ENCODE peak calls at places on chromosomes 2 and 18, in six cellular contexts. P, M, T, N, B and W are unnamed samples.

GRCh38 chr2:23803275-23803964 is 123.5 kb downstream of the ATAD2B start:
- DNase-seq in P (no peak), B (no peak), T (no peak), M (peak; percentile 9), N (peak; percentile 16), W (no peak)

GRCh38 chr18:44887227-44887631 is 206.5 kb downstream of the SETBP1 start:
- DNase-seq in B (no peak), M (peak; percentile 82), N (no peak), T (no peak), P (no peak), W (no peak)

GRCh38 chr2:205975082-205975949 is 110.7 kb downstream of the INO80D start:
- DNase-seq in N (no peak), T (no peak), P (no peak), M (no peak), B (no peak), W (no peak)

GRCh38 chr18:69494841-69495240 is 94.2 kb downstream of the DOK6 start:
- DNase-seq in N (no peak), B (no peak), P (no peak), M (no peak), T (no peak), W (no peak)

GRCh38 chr2:120818441-120818920 is 82.8 kb downstream of the GLI2 start:
- DNase-seq in P (peak; percentile 47), T (no peak), B (peak; percentile 46), N (peak; percentile 72), M (peak; percentile 76), W (peak; percentile 78)

GRCh38 chr2:159879061-159879604 is 81.1 kb upstream of the CD302 start:
- DNase-seq in B (no peak), M (no peak), N (no peak), T (no peak), P (no peak), W (no peak)

GRCh38 chr2:143514413-143514812 is 385.2 kb downstream of the ARHGAP15 start:
- DNase-seq in N (no peak), P (no peak), T (no peak), B (no peak), M (no peak), W (no peak)

GRCh38 chr2:10534514-10535250 is 86.6 kb upstream of the ODC1 start:
- DNase-seq in T (no peak), B (no peak), M (peak; percentile 37), P (no peak), N (no peak), W (no peak)

GRCh38 chr2:240620149-240620731 is 5.0 kb upstream of the GPR35 start:
- DNase-seq in N (no peak), B (peak; percentile 7), P (no peak), T (peak; percentile 12), M (no peak), W (peak; percentile 40)

GRCh38 chr2:216860738-216861137 is 874 bp upstream of the TNP1 start:
- DNase-seq in N (no peak), M (peak; percentile 7), T (no peak), P (no peak), B (no peak), W (no peak)

GRCh38 chr2:150716186-150716585 is 228.7 kb upstream of the RND3 start:
- DNase-seq in M (no peak), T (no peak), B (no peak), P (no peak), N (no peak), W (no peak)

GRCh38 chr18:70292628-70293027 is 3.8 kb downstream of the SOCS6 start:
- DNase-seq in P (no peak), T (no peak), N (no peak), B (no peak), M (no peak), W (no peak)

GRCh38 chr18:34493566-34494358 is 216.3 kb upstream of the DTNA start:
- DNase-seq in T (peak; percentile 31), M (peak; percentile 53), P (peak; percentile 37), N (no peak), B (peak; percentile 49), W (peak; percentile 62)

GRCh38 chr2:165462433-165462832 is 7.1 kb upstream of the CSRNP3 start:
- DNase-seq in P (no peak), T (no peak), B (no peak), N (no peak), M (no peak), W (no peak)

GRCh38 chr2:19369341-19369955 is 11.0 kb upstream of the OSR1 start:
- DNase-seq in P (no peak), M (no peak), B (no peak), T (no peak), N (no peak), W (no peak)

GRCh38 chr2:150859872-150860271 is 372.4 kb upstream of the RND3 start:
- DNase-seq in N (no peak), B (no peak), T (no peak), M (no peak), P (no peak), W (no peak)

GRCh38 chr2:69156624-69157023 is 143.6 kb downstream of the ANTXR1 start:
- DNase-seq in N (no peak), T (no peak), M (no peak), P (no peak), B (no peak), W (no peak)

GRCh38 chr2:219887870-219888269 is 260.4 kb downstream of the SLC4A3 start:
- DNase-seq in N (no peak), B (no peak), T (no peak), M (peak; percentile 5), P (no peak), W (no peak)

GRCh38 chr2:15577071-15577706 is 14.5 kb upstream of the DDX1 start:
- DNase-seq in N (peak; percentile 70), B (peak; percentile 75), T (peak; percentile 73), P (peak; percentile 86), M (peak; percentile 82), W (peak; percentile 89)